ENCODE peak calls at places on chromosomes 13 and 19, in eight cellular contexts. One of them, this sample, is unnamed.

GRCh38 chr19:23932878-23933277 is 18.2 kb downstream of the ZNF726 start:
- DNase-seq in neuronal stem cell: no peak
- DNase-seq in activated CD4-positive, alpha-beta T cell treated with anti-CD3 and anti-CD28 coated beads, Interleukin-2, amount 50 U/mL, for 24 hours: no peak
- DNase-seq in neural crest cell: no peak
- DNase-seq in substantia nigra: no peak
- DNase-seq in ELF-1: no peak
- DNase-seq in retinal pigment epithelial cell: no peak
- DNase-seq in stimulated activated CD8-positive, alpha-beta memory T cell treated with anti-CD3 and anti-CD28 coated beads, Interleukin-4, amount 100 ng/mL, for 4 hours: no peak
- DNase-seq in this sample: no peak

GRCh38 chr19:52748336-52748950 is 13.6 kb upstream of the ZNF611 start:
- DNase-seq in activated CD4-positive, alpha-beta T cell treated with anti-CD3 and anti-CD28 coated beads, Interleukin-2, amount 50 U/mL, for 24 hours: no peak
- DNase-seq in stimulated activated CD8-positive, alpha-beta memory T cell treated with anti-CD3 and anti-CD28 coated beads, Interleukin-4, amount 100 ng/mL, for 4 hours: no peak
- DNase-seq in retinal pigment epithelial cell: no peak
- DNase-seq in ELF-1: peak
- DNase-seq in substantia nigra: no peak
- DNase-seq in neuronal stem cell: no peak
- DNase-seq in neural crest cell: no peak
- DNase-seq in this sample: no peak

GRCh38 chr13:111058796-111059506 is 56.2 kb upstream of the ARHGEF7 start:
- DNase-seq in stimulated activated CD8-positive, alpha-beta memory T cell treated with anti-CD3 and anti-CD28 coated beads, Interleukin-4, amount 100 ng/mL, for 4 hours: no peak
- DNase-seq in retinal pigment epithelial cell: no peak
- DNase-seq in neuronal stem cell: no peak
- DNase-seq in activated CD4-positive, alpha-beta T cell treated with anti-CD3 and anti-CD28 coated beads, Interleukin-2, amount 50 U/mL, for 24 hours: no peak
- DNase-seq in ELF-1: peak
- DNase-seq in neural crest cell: no peak
- DNase-seq in substantia nigra: no peak
- DNase-seq in this sample: no peak

GRCh38 chr19:15775249-15775648 is 12.2 kb upstream of the OR10H5 start:
- DNase-seq in neuronal stem cell: no peak
- DNase-seq in activated CD4-positive, alpha-beta T cell treated with anti-CD3 and anti-CD28 coated beads, Interleukin-2, amount 50 U/mL, for 24 hours: no peak
- DNase-seq in stimulated activated CD8-positive, alpha-beta memory T cell treated with anti-CD3 and anti-CD28 coated beads, Interleukin-4, amount 100 ng/mL, for 4 hours: no peak
- DNase-seq in ELF-1: no peak
- DNase-seq in neural crest cell: no peak
- DNase-seq in retinal pigment epithelial cell: no peak
- DNase-seq in substantia nigra: no peak
- DNase-seq in this sample: no peak

GRCh38 chr19:4375620-4376228 is 24.6 kb downstream of the SH3GL1 start:
- DNase-seq in neuronal stem cell: no peak
- DNase-seq in neural crest cell: no peak
- DNase-seq in substantia nigra: peak
- DNase-seq in activated CD4-positive, alpha-beta T cell treated with anti-CD3 and anti-CD28 coated beads, Interleukin-2, amount 50 U/mL, for 24 hours: no peak
- DNase-seq in stimulated activated CD8-positive, alpha-beta memory T cell treated with anti-CD3 and anti-CD28 coated beads, Interleukin-4, amount 100 ng/mL, for 4 hours: no peak
- DNase-seq in ELF-1: peak
- DNase-seq in retinal pigment epithelial cell: no peak
- DNase-seq in this sample: peak

GRCh38 chr13:104962411-104962810 is 1573.1 kb downstream of the EFNB2 start:
- DNase-seq in neuronal stem cell: no peak
- DNase-seq in ELF-1: no peak
- DNase-seq in activated CD4-positive, alpha-beta T cell treated with anti-CD3 and anti-CD28 coated beads, Interleukin-2, amount 50 U/mL, for 24 hours: no peak
- DNase-seq in stimulated activated CD8-positive, alpha-beta memory T cell treated with anti-CD3 and anti-CD28 coated beads, Interleukin-4, amount 100 ng/mL, for 4 hours: no peak
- DNase-seq in retinal pigment epithelial cell: no peak
- DNase-seq in substantia nigra: no peak
- DNase-seq in neural crest cell: no peak
- DNase-seq in this sample: no peak

GRCh38 chr19:56314018-56314583 is 538 bp downstream of the ZSCAN5A start:
- DNase-seq in stimulated activated CD8-positive, alpha-beta memory T cell treated with anti-CD3 and anti-CD28 coated beads, Interleukin-4, amount 100 ng/mL, for 4 hours: no peak
- DNase-seq in activated CD4-positive, alpha-beta T cell treated with anti-CD3 and anti-CD28 coated beads, Interleukin-2, amount 50 U/mL, for 24 hours: no peak
- DNase-seq in retinal pigment epithelial cell: no peak
- DNase-seq in neural crest cell: no peak
- DNase-seq in substantia nigra: no peak
- DNase-seq in neuronal stem cell: no peak
- DNase-seq in ELF-1: peak
- DNase-seq in this sample: no peak

GRCh38 chr13:97329331-97329730 is 104.6 kb upstream of the RAP2A start:
- DNase-seq in neural crest cell: no peak
- DNase-seq in ELF-1: no peak
- DNase-seq in substantia nigra: no peak
- DNase-seq in neuronal stem cell: no peak
- DNase-seq in activated CD4-positive, alpha-beta T cell treated with anti-CD3 and anti-CD28 coated beads, Interleukin-2, amount 50 U/mL, for 24 hours: no peak
- DNase-seq in stimulated activated CD8-positive, alpha-beta memory T cell treated with anti-CD3 and anti-CD28 coated beads, Interleukin-4, amount 100 ng/mL, for 4 hours: no peak
- DNase-seq in retinal pigment epithelial cell: no peak
- DNase-seq in this sample: no peak

GRCh38 chr19:4754248-4754647 is 30.6 kb upstream of the DPP9 start:
- DNase-seq in substantia nigra: no peak
- DNase-seq in activated CD4-positive, alpha-beta T cell treated with anti-CD3 and anti-CD28 coated beads, Interleukin-2, amount 50 U/mL, for 24 hours: no peak
- DNase-seq in neural crest cell: no peak
- DNase-seq in retinal pigment epithelial cell: no peak
- DNase-seq in neuronal stem cell: no peak
- DNase-seq in ELF-1: no peak
- DNase-seq in stimulated activated CD8-positive, alpha-beta memory T cell treated with anti-CD3 and anti-CD28 coated beads, Interleukin-4, amount 100 ng/mL, for 4 hours: no peak
- DNase-seq in this sample: no peak

GRCh38 chr13:30607908-30608307 is 9.8 kb upstream of the USPL1 start:
- DNase-seq in neural crest cell: no peak
- DNase-seq in neuronal stem cell: no peak
- DNase-seq in stimulated activated CD8-positive, alpha-beta memory T cell treated with anti-CD3 and anti-CD28 coated beads, Interleukin-4, amount 100 ng/mL, for 4 hours: peak
- DNase-seq in retinal pigment epithelial cell: no peak
- DNase-seq in substantia nigra: no peak
- DNase-seq in ELF-1: no peak
- DNase-seq in activated CD4-positive, alpha-beta T cell treated with anti-CD3 and anti-CD28 coated beads, Interleukin-2, amount 50 U/mL, for 24 hours: peak
- DNase-seq in this sample: no peak

GRCh38 chr13:48292650-48293049 is 10.9 kb upstream of the RB1 start:
- DNase-seq in retinal pigment epithelial cell: no peak
- DNase-seq in ELF-1: no peak
- DNase-seq in substantia nigra: no peak
- DNase-seq in stimulated activated CD8-positive, alpha-beta memory T cell treated with anti-CD3 and anti-CD28 coated beads, Interleukin-4, amount 100 ng/mL, for 4 hours: no peak
- DNase-seq in neural crest cell: no peak
- DNase-seq in activated CD4-positive, alpha-beta T cell treated with anti-CD3 and anti-CD28 coated beads, Interleukin-2, amount 50 U/mL, for 24 hours: no peak
- DNase-seq in neuronal stem cell: no peak
- DNase-seq in this sample: no peak

GRCh38 chr19:18362934-18363542 is 22.6 kb downstream of the PGPEP1 start:
- DNase-seq in ELF-1: no peak
- DNase-seq in substantia nigra: no peak
- DNase-seq in neuronal stem cell: no peak
- DNase-seq in neural crest cell: no peak
- DNase-seq in activated CD4-positive, alpha-beta T cell treated with anti-CD3 and anti-CD28 coated beads, Interleukin-2, amount 50 U/mL, for 24 hours: no peak
- DNase-seq in retinal pigment epithelial cell: no peak
- DNase-seq in stimulated activated CD8-positive, alpha-beta memory T cell treated with anti-CD3 and anti-CD28 coated beads, Interleukin-4, amount 100 ng/mL, for 4 hours: no peak
- DNase-seq in this sample: no peak

GRCh38 chr19:34134190-34135032 is 37.9 kb upstream of the LSM14A start:
- DNase-seq in neuronal stem cell: peak
- DNase-seq in activated CD4-positive, alpha-beta T cell treated with anti-CD3 and anti-CD28 coated beads, Interleukin-2, amount 50 U/mL, for 24 hours: peak
- DNase-seq in stimulated activated CD8-positive, alpha-beta memory T cell treated with anti-CD3 and anti-CD28 coated beads, Interleukin-4, amount 100 ng/mL, for 4 hours: peak
- DNase-seq in ELF-1: peak
- DNase-seq in substantia nigra: peak
- DNase-seq in neural crest cell: peak
- DNase-seq in retinal pigment epithelial cell: peak
- DNase-seq in this sample: peak

GRCh38 chr13:32267836-32268439 is 47.2 kb downstream of the ZAR1L start:
- DNase-seq in stimulated activated CD8-positive, alpha-beta memory T cell treated with anti-CD3 and anti-CD28 coated beads, Interleukin-4, amount 100 ng/mL, for 4 hours: no peak
- DNase-seq in substantia nigra: no peak
- DNase-seq in ELF-1: peak
- DNase-seq in activated CD4-positive, alpha-beta T cell treated with anti-CD3 and anti-CD28 coated beads, Interleukin-2, amount 50 U/mL, for 24 hours: peak
- DNase-seq in neuronal stem cell: peak
- DNase-seq in neural crest cell: no peak
- DNase-seq in retinal pigment epithelial cell: no peak
- DNase-seq in this sample: no peak

GRCh38 chr13:35771898-35772297 is 295.4 kb upstream of the MAB21L1 start:
- DNase-seq in activated CD4-positive, alpha-beta T cell treated with anti-CD3 and anti-CD28 coated beads, Interleukin-2, amount 50 U/mL, for 24 hours: no peak
- DNase-seq in stimulated activated CD8-positive, alpha-beta memory T cell treated with anti-CD3 and anti-CD28 coated beads, Interleukin-4, amount 100 ng/mL, for 4 hours: no peak
- DNase-seq in substantia nigra: no peak
- DNase-seq in neuronal stem cell: no peak
- DNase-seq in retinal pigment epithelial cell: peak
- DNase-seq in neural crest cell: no peak
- DNase-seq in ELF-1: no peak
- DNase-seq in this sample: no peak

GRCh38 chr19:55439052-55439451 is 4.0 kb downstream of the SHISA7 start:
- DNase-seq in ELF-1: no peak
- DNase-seq in stimulated activated CD8-positive, alpha-beta memory T cell treated with anti-CD3 and anti-CD28 coated beads, Interleukin-4, amount 100 ng/mL, for 4 hours: no peak
- DNase-seq in neural crest cell: no peak
- DNase-seq in neuronal stem cell: no peak
- DNase-seq in substantia nigra: no peak
- DNase-seq in retinal pigment epithelial cell: no peak
- DNase-seq in activated CD4-positive, alpha-beta T cell treated with anti-CD3 and anti-CD28 coated beads, Interleukin-2, amount 50 U/mL, for 24 hours: no peak
- DNase-seq in this sample: no peak

GRCh38 chr13:111422352-111422751 is 101.9 kb downstream of the TEX29 start:
- DNase-seq in neural crest cell: no peak
- DNase-seq in activated CD4-positive, alpha-beta T cell treated with anti-CD3 and anti-CD28 coated beads, Interleukin-2, amount 50 U/mL, for 24 hours: no peak
- DNase-seq in ELF-1: no peak
- DNase-seq in retinal pigment epithelial cell: no peak
- DNase-seq in stimulated activated CD8-positive, alpha-beta memory T cell treated with anti-CD3 and anti-CD28 coated beads, Interleukin-4, amount 100 ng/mL, for 4 hours: no peak
- DNase-seq in substantia nigra: no peak
- DNase-seq in neuronal stem cell: no peak
- DNase-seq in this sample: no peak

GRCh38 chr13:82358284-82358683 is 1524.0 kb downstream of the SLITRK1 start:
- DNase-seq in activated CD4-positive, alpha-beta T cell treated with anti-CD3 and anti-CD28 coated beads, Interleukin-2, amount 50 U/mL, for 24 hours: no peak
- DNase-seq in substantia nigra: no peak
- DNase-seq in ELF-1: no peak
- DNase-seq in retinal pigment epithelial cell: no peak
- DNase-seq in neural crest cell: no peak
- DNase-seq in neuronal stem cell: no peak
- DNase-seq in stimulated activated CD8-positive, alpha-beta memory T cell treated with anti-CD3 and anti-CD28 coated beads, Interleukin-4, amount 100 ng/mL, for 4 hours: no peak
- DNase-seq in this sample: no peak

GRCh38 chr13:56736966-56737365 is 403.8 kb upstream of the PRR20A start:
- DNase-seq in ELF-1: no peak
- DNase-seq in substantia nigra: no peak
- DNase-seq in stimulated activated CD8-positive, alpha-beta memory T cell treated with anti-CD3 and anti-CD28 coated beads, Interleukin-4, amount 100 ng/mL, for 4 hours: no peak
- DNase-seq in neural crest cell: no peak
- DNase-seq in activated CD4-positive, alpha-beta T cell treated with anti-CD3 and anti-CD28 coated beads, Interleukin-2, amount 50 U/mL, for 24 hours: no peak
- DNase-seq in retinal pigment epithelial cell: no peak
- DNase-seq in neuronal stem cell: no peak
- DNase-seq in this sample: no peak

GRCh38 chr13:21324793-21325192 is 134.3 kb downstream of the ZDHHC20 start:
- DNase-seq in retinal pigment epithelial cell: no peak
- DNase-seq in substantia nigra: no peak
- DNase-seq in neural crest cell: no peak
- DNase-seq in ELF-1: no peak
- DNase-seq in neuronal stem cell: no peak
- DNase-seq in activated CD4-positive, alpha-beta T cell treated with anti-CD3 and anti-CD28 coated beads, Interleukin-2, amount 50 U/mL, for 24 hours: no peak
- DNase-seq in stimulated activated CD8-positive, alpha-beta memory T cell treated with anti-CD3 and anti-CD28 coated beads, Interleukin-4, amount 100 ng/mL, for 4 hours: no peak
- DNase-seq in this sample: no peak

GRCh38 chr13:20713751-20714150 is 10.3 kb downstream of the IL17D start:
- DNase-seq in neuronal stem cell: no peak
- DNase-seq in stimulated activated CD8-positive, alpha-beta memory T cell treated with anti-CD3 and anti-CD28 coated beads, Interleukin-4, amount 100 ng/mL, for 4 hours: no peak
- DNase-seq in ELF-1: no peak
- DNase-seq in substantia nigra: peak
- DNase-seq in activated CD4-positive, alpha-beta T cell treated with anti-CD3 and anti-CD28 coated beads, Interleukin-2, amount 50 U/mL, for 24 hours: no peak
- DNase-seq in neural crest cell: no peak
- DNase-seq in retinal pigment epithelial cell: no peak
- DNase-seq in this sample: peak

GRCh38 chr19:4455742-4456565 is 1.6 kb downstream of the UBXN6 start:
- DNase-seq in neuronal stem cell: no peak
- DNase-seq in activated CD4-positive, alpha-beta T cell treated with anti-CD3 and anti-CD28 coated beads, Interleukin-2, amount 50 U/mL, for 24 hours: no peak
- DNase-seq in ELF-1: no peak
- DNase-seq in stimulated activated CD8-positive, alpha-beta memory T cell treated with anti-CD3 and anti-CD28 coated beads, Interleukin-4, amount 100 ng/mL, for 4 hours: no peak
- DNase-seq in retinal pigment epithelial cell: no peak
- DNase-seq in neural crest cell: no peak
- DNase-seq in substantia nigra: peak
- DNase-seq in this sample: no peak

GRCh38 chr19:16025108-16026101 is 50.9 kb upstream of the TPM4 start:
- DNase-seq in neural crest cell: no peak
- DNase-seq in retinal pigment epithelial cell: peak
- DNase-seq in activated CD4-positive, alpha-beta T cell treated with anti-CD3 and anti-CD28 coated beads, Interleukin-2, amount 50 U/mL, for 24 hours: no peak
- DNase-seq in neuronal stem cell: no peak
- DNase-seq in substantia nigra: no peak
- DNase-seq in stimulated activated CD8-positive, alpha-beta memory T cell treated with anti-CD3 and anti-CD28 coated beads, Interleukin-4, amount 100 ng/mL, for 4 hours: no peak
- DNase-seq in ELF-1: peak
- DNase-seq in this sample: no peak

GRCh38 chr19:4326837-4327251 is 11.8 kb downstream of the STAP2 start:
- DNase-seq in neural crest cell: no peak
- DNase-seq in retinal pigment epithelial cell: no peak
- DNase-seq in stimulated activated CD8-positive, alpha-beta memory T cell treated with anti-CD3 and anti-CD28 coated beads, Interleukin-4, amount 100 ng/mL, for 4 hours: no peak
- DNase-seq in ELF-1: peak
- DNase-seq in substantia nigra: no peak
- DNase-seq in activated CD4-positive, alpha-beta T cell treated with anti-CD3 and anti-CD28 coated beads, Interleukin-2, amount 50 U/mL, for 24 hours: no peak
- DNase-seq in neuronal stem cell: peak
- DNase-seq in this sample: no peak

GRCh38 chr13:41178040-41178439 is 16.3 kb downstream of the KBTBD7 start:
- DNase-seq in neuronal stem cell: no peak
- DNase-seq in ELF-1: no peak
- DNase-seq in activated CD4-positive, alpha-beta T cell treated with anti-CD3 and anti-CD28 coated beads, Interleukin-2, amount 50 U/mL, for 24 hours: no peak
- DNase-seq in substantia nigra: no peak
- DNase-seq in neural crest cell: no peak
- DNase-seq in stimulated activated CD8-positive, alpha-beta memory T cell treated with anti-CD3 and anti-CD28 coated beads, Interleukin-4, amount 100 ng/mL, for 4 hours: no peak
- DNase-seq in retinal pigment epithelial cell: peak
- DNase-seq in this sample: no peak

GRCh38 chr13:98986226-98986846 is 8.5 kb upstream of the DOCK9 start:
- DNase-seq in activated CD4-positive, alpha-beta T cell treated with anti-CD3 and anti-CD28 coated beads, Interleukin-2, amount 50 U/mL, for 24 hours: no peak
- DNase-seq in neural crest cell: no peak
- DNase-seq in retinal pigment epithelial cell: no peak
- DNase-seq in substantia nigra: no peak
- DNase-seq in stimulated activated CD8-positive, alpha-beta memory T cell treated with anti-CD3 and anti-CD28 coated beads, Interleukin-4, amount 100 ng/mL, for 4 hours: no peak
- DNase-seq in neuronal stem cell: no peak
- DNase-seq in ELF-1: no peak
- DNase-seq in this sample: no peak

GRCh38 chr19:49818691-49819331 is 722 bp downstream of the MED25 start:
- DNase-seq in activated CD4-positive, alpha-beta T cell treated with anti-CD3 and anti-CD28 coated beads, Interleukin-2, amount 50 U/mL, for 24 hours: no peak
- DNase-seq in stimulated activated CD8-positive, alpha-beta memory T cell treated with anti-CD3 and anti-CD28 coated beads, Interleukin-4, amount 100 ng/mL, for 4 hours: no peak
- DNase-seq in neural crest cell: no peak
- DNase-seq in substantia nigra: no peak
- DNase-seq in neuronal stem cell: no peak
- DNase-seq in retinal pigment epithelial cell: no peak
- DNase-seq in ELF-1: peak
- DNase-seq in this sample: no peak

GRCh38 chr19:4066176-4066606 is 508 bp downstream of the ZBTB7A start:
- DNase-seq in substantia nigra: no peak
- DNase-seq in ELF-1: no peak
- DNase-seq in neuronal stem cell: no peak
- DNase-seq in neural crest cell: no peak
- DNase-seq in activated CD4-positive, alpha-beta T cell treated with anti-CD3 and anti-CD28 coated beads, Interleukin-2, amount 50 U/mL, for 24 hours: no peak
- DNase-seq in retinal pigment epithelial cell: no peak
- DNase-seq in stimulated activated CD8-positive, alpha-beta memory T cell treated with anti-CD3 and anti-CD28 coated beads, Interleukin-4, amount 100 ng/mL, for 4 hours: no peak
- DNase-seq in this sample: no peak

This sample was measured in hypothalamus.